ENCODE peak calls at places on chromosomes 7 and 10, in nine cellular contexts. J is CD8-positive, alpha-beta T cell; V is GM20000; B is right atrium auricular region; X is GM13977; L is left ventricle myocardium inferior; E is GM10248; D is H1; S is IMR-90. H is an unnamed sample.

GRCh38 chr7:51366930-51367613 is 50.5 kb upstream of the COBL start:
- DNase-seq in J (no peak), V (peak; percentile 52), B (no peak), X (peak; percentile 59), L (no peak), E (peak; percentile 56), D (peak; percentile 63), S (peak; percentile 26), H (no peak)

GRCh38 chr10:120750167-120750566 is 101.0 kb upstream of the WDR11 start:
- DNase-seq in J (no peak), V (no peak), B (no peak), X (no peak), L (no peak), E (no peak), D (no peak), S (no peak), H (no peak)

GRCh38 chr7:90246184-90246583 is 1.2 kb downstream of the CFAP69 start:
- DNase-seq in J (no peak), V (no peak), B (no peak), X (no peak), L (no peak), E (no peak), D (peak; percentile 54), S (peak; percentile 32), H (no peak)

GRCh38 chr7:150971242-150972048 is 6.7 kb downstream of the KCNH2 start:
- DNase-seq in J (no peak), V (no peak), B (no peak), X (no peak), L (peak; percentile 52), E (no peak), D (no peak), S (no peak), H (no peak)

GRCh38 chr7:12730523-12730922 is 43.1 kb downstream of the ARL4A start:
- DNase-seq in J (no peak), V (no peak), B (no peak), X (no peak), L (no peak), E (no peak), D (no peak), S (no peak), H (no peak)

GRCh38 chr10:95660283-95660682 is 3.8 kb upstream of the ALDH18A1 start:
- DNase-seq in J (no peak), V (no peak), B (no peak), X (no peak), L (no peak), E (no peak), D (no peak), S (peak; percentile 64), H (no peak)

GRCh38 chr7:139035588-139036353 is at the start of gene ZC3HAV1L:
- DNase-seq in J (no peak), V (peak; percentile 91), B (peak; percentile 66), X (peak; percentile 91), L (peak; percentile 68), E (peak; percentile 88), D (peak; percentile 80), S (peak; percentile 63), H (peak; percentile 31)

GRCh38 chr10:69100136-69100872 is 12.4 kb downstream of the SRGN start:
- DNase-seq in J (no peak), V (no peak), B (no peak), X (no peak), L (no peak), E (no peak), D (peak; percentile 64), S (no peak), H (no peak)

GRCh38 chr7:11327633-11328032 is 354.0 kb downstream of the PHF14 start:
- DNase-seq in J (no peak), V (no peak), B (no peak), X (no peak), L (no peak), E (no peak), D (no peak), S (no peak), H (no peak)

GRCh38 chr7:100444311-100445278 is 8.3 kb upstream of the PPP1R35 start:
- DNase-seq in J (no peak), V (peak; percentile 15), B (peak; percentile 75), X (no peak), L (no peak), E (peak; percentile 39), D (no peak), S (peak; percentile 74), H (no peak)

GRCh38 chr7:75889826-75890225 is 11.0 kb downstream of the RHBDD2 start:
- DNase-seq in J (no peak), V (no peak), B (no peak), X (no peak), L (no peak), E (no peak), D (no peak), S (peak; percentile 27), H (no peak)

GRCh38 chr10:49661291-49661856 is 18.1 kb upstream of the C10orf53 start:
- DNase-seq in J (no peak), V (no peak), B (no peak), X (no peak), L (no peak), E (peak; percentile 3), D (no peak), S (no peak), H (no peak)

GRCh38 chr7:16773884-16774283 is 20.3 kb downstream of the TSPAN13 start:
- DNase-seq in J (no peak), V (no peak), B (no peak), X (no peak), L (no peak), E (no peak), D (no peak), S (no peak), H (no peak)

GRCh38 chr10:78381072-78381471 is 347.4 kb downstream of the RPS24 start:
- DNase-seq in J (no peak), V (no peak), B (no peak), X (no peak), L (no peak), E (no peak), D (peak; percentile 74), S (no peak), H (no peak)

GRCh38 chr7:103851357-103851756 is 138.1 kb downstream of the RELN start:
- DNase-seq in J (no peak), V (no peak), B (no peak), X (no peak), L (no peak), E (peak; percentile 4), D (no peak), S (peak; percentile 53), H (no peak)

DNA sequence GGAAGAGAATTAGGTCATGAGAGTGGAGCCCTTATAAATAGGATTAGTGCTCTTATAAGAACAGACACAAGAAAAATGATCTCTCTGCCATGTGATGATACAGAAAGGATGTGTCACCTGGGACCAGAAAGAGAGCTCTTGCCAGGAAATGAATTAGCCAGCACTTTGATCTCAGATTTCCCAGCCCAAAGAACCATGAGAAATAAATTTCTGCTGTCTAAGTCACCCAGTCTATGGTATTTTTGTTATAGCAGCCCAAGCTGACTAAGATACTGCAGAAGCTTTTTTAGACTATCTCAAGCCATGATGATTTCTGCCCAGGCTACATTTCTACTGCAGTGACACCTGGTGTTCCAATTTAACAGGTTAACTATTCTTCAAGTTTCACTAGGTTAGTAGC is 84.8 kb downstream of the RSU1 start:
- DNase-seq in J (no peak), V (no peak), B (no peak), X (no peak), L (no peak), E (no peak), D (no peak), S (peak; percentile 27), H (no peak)
- TF ChIP-seq CTCF in J (no peak), V (no peak), B (no peak), X (no peak), L (no peak), E (no peak), D (no peak), S (no peak), H (no peak)

GRCh38 chr10:75540357-75541335 is 109.2 kb downstream of the LRMDA start:
- DNase-seq in J (no peak), V (no peak), B (no peak), X (no peak), L (no peak), E (no peak), D (no peak), S (no peak), H (no peak)
- TF ChIP-seq CTCF in J (no peak), V (no peak), B (no peak), X (no peak), L (no peak), E (no peak), D (no peak), S (no peak), H (no peak)

GRCh38 chr10:133325392-133325760 is 11.3 kb downstream of the CALY start:
- DNase-seq in J (no peak), V (peak; percentile 24), B (no peak), X (no peak), L (no peak), E (no peak), D (no peak), S (no peak), H (no peak)
- TF ChIP-seq CTCF in J (no peak), V (no peak), B (no peak), X (no peak), L (no peak), E (no peak), D (no peak), S (no peak), H (no peak)

GRCh38 chr10:48450233-48450810 is 143.8 kb downstream of the MAPK8 start:
- DNase-seq in J (no peak), V (peak; percentile 24), B (peak; percentile 47), X (no peak), L (no peak), E (peak; percentile 10), D (peak; percentile 42), S (no peak), H (no peak)
- TF ChIP-seq CTCF in J (no peak), V (no peak), B (no peak), X (no peak), L (no peak), E (no peak), D (no peak), S (no peak), H (no peak)

GRCh38 chr7:42722726-42723125 is 189.1 kb downstream of the C7orf25 start:
- DNase-seq in J (no peak), V (no peak), B (no peak), X (no peak), L (no peak), E (no peak), D (no peak), S (no peak), H (no peak)
- TF ChIP-seq CTCF in J (no peak), V (no peak), B (no peak), X (no peak), L (no peak), E (no peak), D (no peak), S (no peak), H (no peak)

GRCh38 chr10:58334817-58335305 is at the start of gene UBE2D1:
- DNase-seq in J (peak; percentile 65), V (peak; percentile 93), B (peak; percentile 87), X (peak; percentile 92), L (peak; percentile 94), E (peak; percentile 90), D (peak; percentile 91), S (peak; percentile 56), H (peak; percentile 55)
- TF ChIP-seq CTCF in J (no peak), V (no peak), B (no peak), X (no peak), L (peak; percentile 55), E (no peak), D (peak; percentile 34), S (peak; percentile 2), H (no peak)